ENCODE peak calls at places on chromosomes 1 and 21, in seven cellular contexts. L is endothelial cell of umbilical vein, D is bronchial epithelial cell, B is psoas muscle, S is Caco-2, F is HFF-Myc, J is NB4. O is an unnamed sample.

GRCh38 chr1:225691377-225691776 is 38.5 kb upstream of the ENAH start:
- DNase-seq in L (no peak), B (no peak), D (peak; percentile 81), S (no peak), F (no peak), J (no peak), O (peak; percentile 20)

GRCh38 chr1:51794260-51794659 is 84.3 kb downstream of the NRDC start:
- DNase-seq in D (no peak), L (no peak), S (no peak), J (no peak), B (no peak), F (no peak), O (no peak)

GRCh38 chr1:111618953-111619634 is 495 bp upstream of the RAP1A start:
- DNase-seq in J (no peak), D (no peak), B (no peak), S (no peak), L (no peak), F (no peak), O (no peak)

GRCh38 chr1:55310517-55310927 is 95.4 kb upstream of the USP24 start:
- DNase-seq in J (peak; percentile 45), D (peak; percentile 97), L (peak; percentile 98), S (no peak), F (peak; percentile 96), B (no peak), O (peak; percentile 91)

GRCh38 chr21:17775431-17776126 is 43.6 kb downstream of the C21orf91 start:
- DNase-seq in S (no peak), F (no peak), J (no peak), D (no peak), B (no peak), L (no peak), O (no peak)

GRCh38 chr21:28636988-28637691 is 355.5 kb downstream of the LTN1 start:
- DNase-seq in B (no peak), F (no peak), D (peak; percentile 100), L (peak; percentile 96), J (no peak), S (no peak), O (peak; percentile 81)

GRCh38 chr1:38680801-38681510 is 178.6 kb downstream of the RRAGC start:
- DNase-seq in J (peak; percentile 47), L (peak; percentile 15), F (no peak), B (no peak), D (peak; percentile 39), S (no peak), O (no peak)

GRCh38 chr1:207313131-207313530 is 8.3 kb upstream of the CD55 start:
- DNase-seq in D (peak; percentile 29), J (peak; percentile 15), B (no peak), S (no peak), L (no peak), F (no peak), O (no peak)

GRCh38 chr1:118158918-118159317 is 26.1 kb downstream of the SPAG17 start:
- DNase-seq in B (no peak), L (no peak), J (no peak), S (no peak), D (peak; percentile 87), F (no peak), O (no peak)

GRCh38 chr1:11320153-11320936 is 47.3 kb downstream of the UBIAD1 start:
- DNase-seq in F (no peak), J (peak; percentile 38), S (peak; percentile 44), D (no peak), B (no peak), L (no peak), O (no peak)

GRCh38 chr1:201769966-201770365 is 59.0 kb upstream of the IPO9 start:
- DNase-seq in J (no peak), L (peak; percentile 70), D (no peak), F (peak; percentile 49), S (no peak), B (no peak), O (no peak)

GRCh38 chr1:1437904-1438376 is 2.5 kb downstream of the VWA1 start:
- DNase-seq in J (peak; percentile 95), B (no peak), L (no peak), D (no peak), F (no peak), S (peak; percentile 82), O (no peak)

GRCh38 chr1:248822148-248823032 is 3.3 kb downstream of the SH3BP5L start:
- DNase-seq in L (no peak), J (no peak), F (no peak), S (peak; percentile 14), B (no peak), D (no peak), O (no peak)

GRCh38 chr1:20470174-20470573 is 15.8 kb downstream of the CAMK2N1 start:
- DNase-seq in S (no peak), D (no peak), L (peak; percentile 34), B (no peak), F (no peak), J (no peak), O (no peak)

GRCh38 chr1:89454845-89455521 is 69.6 kb upstream of the LRRC8B start:
- DNase-seq in L (peak; percentile 58), D (peak; percentile 64), S (no peak), J (peak; percentile 71), F (peak; percentile 14), B (no peak), O (no peak)

GRCh38 chr1:59138402-59138801 is 158.5 kb upstream of the FGGY start:
- DNase-seq in J (peak; percentile 44), S (no peak), D (no peak), L (no peak), F (no peak), B (no peak), O (no peak)

GRCh38 chr1:203167026-203167912 is 8.4 kb downstream of the MYBPH start:
- DNase-seq in S (no peak), L (no peak), J (peak; percentile 74), D (no peak), F (no peak), B (no peak), O (no peak)

GRCh38 chr1:23791434-23792047 is 596 bp downstream of the LYPLA2 start:
- DNase-seq in D (peak; percentile 53), B (peak; percentile 56), L (no peak), F (no peak), J (peak; percentile 42), S (peak; percentile 63), O (no peak)

GRCh38 chr1:84780000-84780716 is 89.9 kb upstream of the SSX2IP start:
- DNase-seq in S (no peak), B (no peak), F (no peak), J (peak; percentile 96), L (no peak), D (peak; percentile 87), O (no peak)

GRCh38 chr1:15016526-15016925 is 137.0 kb upstream of the TMEM51 start:
- DNase-seq in F (no peak), D (no peak), S (no peak), B (no peak), J (peak; percentile 66), L (no peak), O (no peak)

GRCh38 chr1:214476229-214476957 is 75.0 kb downstream of the PTPN14 start:
- DNase-seq in S (no peak), L (peak; percentile 76), D (peak; percentile 83), B (no peak), F (no peak), J (no peak), O (no peak)

GRCh38 chr1:169683661-169684060 is 27.8 kb downstream of the SELL start:
- DNase-seq in J (no peak), S (no peak), B (no peak), D (peak; percentile 54), L (no peak), F (no peak), O (no peak)

GRCh38 chr1:169690489-169690888 is 20.9 kb downstream of the SELL start:
- DNase-seq in S (no peak), L (no peak), D (no peak), F (no peak), B (no peak), J (no peak), O (no peak)

GRCh38 chr1:169692766-169693460 is 18.5 kb downstream of the SELL start:
- DNase-seq in B (no peak), J (no peak), S (no peak), F (no peak), L (no peak), D (no peak), O (no peak)

GRCh38 chr1:169694304-169694703 is 17.1 kb downstream of the SELL start:
- DNase-seq in S (no peak), J (no peak), F (no peak), L (peak; percentile 16), D (no peak), B (no peak), O (no peak)

GRCh38 chr1:169689395-169689794 is 22.0 kb downstream of the SELL start:
- DNase-seq in D (no peak), S (no peak), J (no peak), L (no peak), F (no peak), B (no peak), O (no peak)
- H3K4me3 ChIP-seq in D (no peak overlapping the region), S (no peak overlapping the region), J (no peak overlapping the region), L (no peak overlapping the region), F (no peak overlapping the region), B (no peak overlapping the region), O (no peak overlapping the region)

GRCh38 chr1:173206816-173207595 is at the start of gene TNFSF4:
- DNase-seq in F (no peak), D (no peak), S (no peak), B (no peak), J (peak; percentile 68), L (peak; percentile 70), O (no peak)

GRCh38 chr1:173205146-173206051 is 1.7 kb downstream of the TNFSF4 start:
- DNase-seq in L (peak; percentile 47), F (no peak), S (no peak), D (peak; percentile 54), B (no peak), J (peak; percentile 50), O (no peak)

GRCh38 chr1:173201968-173202367 is 5.2 kb downstream of the TNFSF4 start:
- DNase-seq in D (no peak), J (no peak), L (no peak), B (no peak), F (no peak), S (no peak), O (no peak)

GRCh38 chr1:173204693-173205092 is 2.4 kb downstream of the TNFSF4 start:
- DNase-seq in S (no peak), J (no peak), F (no peak), B (no peak), L (peak; percentile 36), D (no peak), O (no peak)

GRCh38 chr1:173202430-173203145 is 4.5 kb downstream of the TNFSF4 start:
- DNase-seq in D (peak; percentile 68), B (no peak), J (peak; percentile 58), S (no peak), F (peak; percentile 59), L (peak; percentile 90), O (peak; percentile 24)
- H3K4me3 ChIP-seq in D (no peak overlapping the region), B (no peak overlapping the region), J (no peak overlapping the region), S (no peak overlapping the region), F (no peak overlapping the region), L (peak overlapping the region; percentile 98), O (no peak overlapping the region)

DNA sequence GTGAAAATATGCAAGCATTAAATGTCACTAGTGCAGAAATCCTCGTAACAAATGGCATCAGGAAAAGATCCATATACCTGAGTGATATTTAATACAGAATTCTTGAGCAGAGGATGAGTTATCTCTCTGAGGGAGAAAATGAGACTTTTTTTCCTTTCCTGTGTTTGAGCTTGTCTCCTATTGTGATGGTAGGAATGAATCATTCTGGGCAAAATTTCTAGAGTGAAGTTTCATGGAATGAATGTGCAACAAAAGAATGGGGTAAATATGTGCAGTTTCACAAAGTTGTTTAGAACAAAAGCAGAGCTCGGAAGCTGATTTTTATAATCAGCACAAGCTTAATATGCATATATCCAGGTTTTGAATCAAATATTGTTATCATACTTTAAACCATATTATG is 4.6 kb downstream of the CTPS1 start:
- DNase-seq in S (no peak), B (no peak), D (peak; percentile 79), J (no peak), F (no peak), L (peak; percentile 68), O (no peak)
- H3K4me3 ChIP-seq in S (no peak overlapping the region), B (no peak overlapping the region), D (no peak overlapping the region), J (no peak overlapping the region), F (no peak overlapping the region), L (no peak overlapping the region), O (no peak overlapping the region)

GRCh38 chr1:212514056-212514614 is 81.4 kb downstream of the NENF start:
- DNase-seq in B (peak; percentile 61), J (no peak), S (no peak), D (peak; percentile 65), L (no peak), F (peak; percentile 15), O (no peak)
- H3K4me3 ChIP-seq in B (peak overlapping the region; percentile 49), J (no peak overlapping the region), S (no peak overlapping the region), D (no peak overlapping the region), L (no peak overlapping the region), F (no peak overlapping the region), O (no peak overlapping the region)